ENCODE peak calls at places on chromosomes 2 and 18, in nine cellular contexts. Q, C, A, D, N, K, B, V and P are unnamed samples.
A peak's percentile ranks its signal among the peaks of the same experiment; 100 is the strongest.

GRCh38 chr18:28657836-28658410 is 481.0 kb upstream of the CDH2 start:
- DNase-seq in N (no peak), K (no peak), A (no peak), C (no peak), V (no peak), B (no peak), Q (no peak), D (no peak), P (no peak)

GRCh38 chr18:23537274-23537673 is 34.0 kb downstream of the RMC1 start:
- DNase-seq in K (peak; percentile 50), A (no peak), V (no peak), N (no peak), Q (no peak), D (no peak), C (no peak), B (peak; percentile 66), P (no peak)

GRCh38 chr2:76633522-76633921 is 888.7 kb downstream of the LRRTM4 start:
- DNase-seq in V (no peak), K (no peak), B (no peak), D (no peak), C (no peak), A (no peak), Q (no peak), N (no peak), P (no peak)

GRCh38 chr2:109337221-109337620 is 208.2 kb downstream of the SH3RF3 start:
- DNase-seq in D (peak; percentile 60), V (no peak), A (no peak), N (peak; percentile 33), C (no peak), Q (no peak), B (peak; percentile 32), K (no peak), P (no peak)

GRCh38 chr18:35733419-35733818 is 151.9 kb downstream of the GALNT1 start:
- DNase-seq in A (no peak), N (no peak), D (no peak), C (no peak), Q (no peak), V (no peak), B (no peak), K (no peak), P (no peak)

GRCh38 chr2:239391286-239392071 is 9.3 kb downstream of the HDAC4 start:
- DNase-seq in A (no peak), D (no peak), Q (no peak), K (peak; percentile 11), V (no peak), N (no peak), C (peak; percentile 8), B (peak; percentile 39), P (no peak)

GRCh38 chr2:877747-878146 is 72.9 kb upstream of the SNTG2 start:
- DNase-seq in C (no peak), V (no peak), B (no peak), Q (no peak), D (no peak), N (no peak), K (no peak), A (no peak), P (no peak)

GRCh38 chr2:39719317-39719716 is 53.6 kb downstream of the TMEM178A start:
- DNase-seq in A (no peak), B (no peak), D (no peak), K (no peak), C (no peak), N (no peak), Q (no peak), V (peak; percentile 55), P (no peak)

GRCh38 chr2:32591669-32592463 is 36.0 kb upstream of the TTC27 start:
- DNase-seq in B (no peak), K (no peak), D (peak; percentile 83), V (no peak), N (no peak), Q (no peak), A (no peak), C (no peak), P (no peak)

GRCh38 chr2:206783718-206784117 is 18.3 kb downstream of the FASTKD2 start:
- DNase-seq in C (no peak), Q (no peak), B (no peak), V (no peak), K (no peak), N (no peak), A (no peak), D (peak; percentile 38), P (no peak)

GRCh38 chr2:15640291-15640711 is 48.6 kb downstream of the DDX1 start:
- DNase-seq in B (no peak), V (peak; percentile 52), N (no peak), D (peak; percentile 70), Q (no peak), K (no peak), C (no peak), A (no peak), P (no peak)

GRCh38 chr2:11393711-11394236 is 49.3 kb upstream of the ROCK2 start:
- DNase-seq in Q (no peak), A (no peak), V (no peak), C (no peak), K (no peak), B (no peak), D (no peak), N (no peak), P (no peak)

DNA sequence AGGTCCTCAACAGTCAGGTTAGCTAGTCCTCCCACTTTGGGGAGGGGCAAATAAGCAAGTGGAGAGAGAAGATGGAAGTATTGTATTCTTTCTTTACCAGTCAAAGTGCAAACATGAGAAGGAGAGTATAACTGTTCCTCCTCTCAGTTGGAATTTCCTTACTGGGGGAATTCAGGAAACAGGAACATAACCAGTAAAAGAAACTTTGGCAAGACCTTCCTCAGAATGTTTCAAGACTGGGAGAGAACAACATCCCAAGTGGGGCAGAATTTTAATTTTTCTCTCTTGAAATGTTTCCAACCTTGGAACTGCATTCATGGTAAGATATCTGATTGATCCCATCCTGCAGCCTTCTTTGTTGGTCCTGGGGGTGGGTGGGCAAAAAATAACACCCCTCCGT is 552.4 kb upstream of the TNP1 start:
- DNase-seq in C (no peak), B (no peak), K (no peak), V (no peak), Q (no peak), A (no peak), D (no peak), N (no peak), P (no peak)
- TF ChIP-seq POLR2A in C (no peak), B (no peak), K (no peak), V (no peak), Q (no peak), A (no peak), D (no peak), N (no peak), P (no peak)

GRCh38 chr2:163347982-163348842 is 387.6 kb downstream of the FIGN start:
- DNase-seq in B (peak; percentile 50), A (peak; percentile 70), C (peak; percentile 69), Q (peak; percentile 48), K (peak; percentile 47), N (peak; percentile 81), D (peak; percentile 95), V (peak; percentile 57), P (peak; percentile 93)
- TF ChIP-seq POLR2A in B (no peak), A (no peak), C (no peak), Q (no peak), K (no peak), N (peak; percentile 25), D (peak; percentile 55), V (peak; percentile 31), P (no peak)

GRCh38 chr2:28378679-28379392 is 13.8 kb upstream of the FOSL2 start:
- DNase-seq in K (no peak), D (peak; percentile 86), V (no peak), C (no peak), A (no peak), B (no peak), N (no peak), Q (no peak), P (no peak)

GRCh38 chr2:28382755-28383154 is 9.9 kb upstream of the FOSL2 start:
- DNase-seq in A (no peak), C (no peak), K (no peak), D (no peak), B (no peak), N (no peak), V (no peak), Q (no peak), P (no peak)

GRCh38 chr2:28380185-28380584 is 12.5 kb upstream of the FOSL2 start:
- DNase-seq in N (no peak), K (no peak), V (no peak), C (no peak), B (no peak), A (no peak), D (peak; percentile 38), Q (no peak), P (no peak)

GRCh38 chr2:28377984-28378678 is 14.5 kb upstream of the FOSL2 start:
- DNase-seq in K (peak; percentile 79), B (peak; percentile 91), A (no peak), V (no peak), C (peak; percentile 79), N (no peak), D (peak; percentile 86), Q (peak; percentile 88), P (no peak)

DNA sequence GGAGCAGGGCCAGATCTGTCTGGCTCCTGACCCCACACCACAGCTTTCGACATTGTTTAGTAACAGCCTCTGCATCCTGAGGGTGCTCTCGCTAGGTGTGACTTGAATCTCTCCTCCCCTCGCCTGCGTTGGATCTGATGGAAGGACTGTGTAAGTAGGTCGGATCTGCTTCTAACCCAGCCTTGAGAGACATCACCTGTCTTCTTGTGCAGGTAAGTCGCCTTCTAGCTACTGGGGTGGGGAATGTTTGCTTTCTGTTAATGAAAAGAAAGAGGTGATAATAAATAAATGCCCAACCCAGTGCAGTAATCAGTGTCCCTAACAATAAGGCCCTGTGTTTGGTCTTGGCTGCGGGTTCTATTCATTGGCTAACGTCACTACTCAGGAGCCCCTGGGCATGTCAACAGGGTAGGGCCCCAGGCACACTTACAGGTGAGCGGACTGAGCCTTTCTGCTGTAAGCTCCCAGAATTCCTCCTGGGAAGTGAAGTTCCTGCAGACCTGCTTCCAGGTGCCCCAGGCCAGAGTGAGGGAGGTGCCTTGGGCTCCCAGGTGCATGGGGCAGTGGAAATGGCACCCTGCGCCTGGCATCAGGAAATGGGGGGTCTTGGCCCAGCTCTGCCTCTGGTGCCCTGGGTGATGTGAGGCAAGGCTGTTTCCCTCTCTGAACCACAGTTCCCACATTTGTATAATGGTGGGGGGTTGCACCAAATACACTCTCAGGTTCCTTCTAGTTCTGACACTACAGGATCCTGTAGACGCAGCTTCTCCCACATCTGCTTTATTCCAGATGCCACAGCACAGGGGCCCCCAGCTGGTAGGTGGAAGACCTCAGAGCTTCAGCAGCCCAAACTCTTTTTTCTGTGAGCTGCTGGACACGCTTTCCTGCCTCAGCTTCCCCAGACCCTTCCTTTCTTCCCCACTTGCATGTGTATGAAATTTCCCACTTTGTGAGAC is 11.2 kb upstream of the FOSL2 start:
- DNase-seq in V (no peak), A (no peak), B (no peak), C (no peak), N (no peak), D (peak; percentile 45), Q (peak; percentile 67), K (no peak), P (no peak)
- TF ChIP-seq POLR2A in V (no peak), A (no peak), B (no peak), C (no peak), N (no peak), D (no peak), Q (peak; percentile 44), K (no peak), P (no peak)

DNA sequence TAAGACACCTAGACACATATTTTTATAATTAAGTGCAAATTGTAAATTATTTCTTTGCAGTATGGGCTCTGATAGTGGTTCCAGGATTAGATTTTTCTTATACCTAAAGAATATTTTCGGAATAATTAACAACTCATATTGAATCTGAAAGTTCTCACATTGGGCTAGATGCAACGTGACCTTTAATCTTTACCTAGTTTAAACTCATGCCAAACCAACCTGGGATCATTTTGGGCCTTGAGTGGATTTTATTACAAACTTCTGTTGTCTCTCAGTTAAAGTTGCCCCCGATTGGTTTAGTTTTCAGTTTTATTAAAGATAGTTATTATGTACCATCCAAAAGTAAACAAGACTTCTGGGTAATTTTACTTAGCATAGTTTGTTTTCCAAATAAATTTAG is 230.2 kb upstream of the VWC2L start:
- DNase-seq in C (no peak), B (no peak), Q (no peak), A (no peak), K (no peak), N (no peak), V (no peak), D (no peak), P (no peak)
- TF ChIP-seq POLR2A in C (no peak), B (no peak), Q (no peak), A (no peak), K (no peak), N (no peak), V (no peak), D (no peak), P (no peak)